ENCODE peak calls at places on chromosomes 1 and 21, in four cellular contexts. Q is GM12878, X is HCT116, N is K562. J is an unnamed sample.
A peak's percentile ranks its signal among the peaks of the same experiment; 100 is the strongest.

GRCh38 chr1:4424766-4425165 is 229.6 kb upstream of the AJAP1 start:
- DNase-seq in Q (no peak), X (no peak), N (no peak), J (no peak)

GRCh38 chr1:80258659-80259058 is 1252.1 kb upstream of the ADGRL4 start:
- DNase-seq in Q (no peak), X (no peak), N (no peak), J (no peak)

GRCh38 chr1:152995838-152996237 is 5.7 kb upstream of the SPRR3 start:
- DNase-seq in X (no peak), Q (no peak), N (no peak), J (no peak)

GRCh38 chr1:186985889-186986491 is 157.2 kb downstream of the PLA2G4A start:
- DNase-seq in Q (no peak), X (peak; percentile 38), N (peak; percentile 28), J (no peak)

GRCh38 chr21:44433791-44434567 is 21.3 kb upstream of the LRRC3 start:
- DNase-seq in Q (no peak), X (no peak), N (no peak), J (no peak)

GRCh38 chr1:89306273-89306672 is 33.6 kb upstream of the GBP5 start:
- DNase-seq in Q (no peak), X (no peak), N (no peak), J (no peak)

GRCh38 chr1:154716012-154716411 is 108.0 kb upstream of the ADAR start:
- DNase-seq in Q (no peak), N (no peak), X (no peak), J (no peak)

GRCh38 chr1:119475866-119476439 is 31.1 kb upstream of the HSD3B1 start:
- DNase-seq in X (peak; percentile 33), N (peak; percentile 62), Q (no peak), J (peak; percentile 46)

GRCh38 chr21:33518899-33519298 is 23.0 kb downstream of the GART start:
- DNase-seq in Q (no peak), X (no peak), N (no peak), J (no peak)

GRCh38 chr1:22128392-22128791 is 14.5 kb downstream of the WNT4 start:
- DNase-seq in Q (no peak), X (no peak), N (no peak), J (no peak)

GRCh38 chr1:17874231-17874630 is 119.1 kb downstream of the ACTL8 start:
- DNase-seq in X (no peak), Q (no peak), N (no peak), J (no peak)

GRCh38 chr1:245825128-245825901 is 670.5 kb downstream of the KIF26B start:
- DNase-seq in X (no peak), Q (no peak), N (no peak), J (no peak)

GRCh38 chr1:62311473-62311943 is 7.7 kb downstream of the KANK4 start:
- DNase-seq in X (no peak), N (no peak), Q (no peak), J (no peak)

GRCh38 chr1:8984990-8985389 is 39.3 kb downstream of the CA6 start:
- DNase-seq in X (no peak), Q (no peak), N (no peak), J (no peak)

GRCh38 chr21:39025198-39025597 is 158.1 kb downstream of the PSMG1 start:
- DNase-seq in Q (no peak), N (no peak), X (no peak), J (no peak)

GRCh38 chr1:150256549-150257341 is 829 bp upstream of the CA14 start:
- DNase-seq in X (no peak), N (no peak), Q (no peak), J (peak; percentile 70)

GRCh38 chr1:197224160-197224559 is 43.9 kb upstream of the CRB1 start:
- DNase-seq in Q (no peak), N (no peak), X (no peak), J (no peak)

GRCh38 chr1:6033986-6034749 is 11.5 kb upstream of the KCNAB2 start:
- DNase-seq in Q (no peak), N (peak; percentile 82), X (no peak), J (no peak)

GRCh38 chr1:32964461-32965250 is at the start of gene RNF19B:
- DNase-seq in Q (peak; percentile 77), N (peak; percentile 99), X (peak; percentile 85), J (peak; percentile 96)

GRCh38 chr1:119542492-119542946 is 35.5 kb downstream of the HSD3B1 start:
- DNase-seq in N (no peak), X (no peak), Q (no peak), J (no peak)

GRCh38 chr1:153525088-153525713 is 10.6 kb downstream of the S100A6 start:
- DNase-seq in X (no peak), Q (no peak), N (peak; percentile 14), J (no peak)

GRCh38 chr21:45078877-45079281 is 4.5 kb downstream of the ADARB1 start:
- DNase-seq in Q (no peak), N (no peak), X (no peak), J (no peak)

GRCh38 chr1:55078470-55078869 is 39.1 kb downstream of the PCSK9 start:
- DNase-seq in X (no peak), N (no peak), Q (no peak), J (no peak)

GRCh38 chr1:100360790-100361232 is 8.5 kb downstream of the CDC14A start:
- DNase-seq in X (no peak), N (peak; percentile 42), Q (no peak), J (no peak)

GRCh38 chr21:34022557-34023335 is 50.6 kb upstream of the MRPS6 start:
- DNase-seq in X (no peak), N (no peak), Q (no peak), J (no peak)

GRCh38 chr1:89703469-89703868 is 70.5 kb downstream of the LRRC8C start:
- DNase-seq in N (peak; percentile 62), X (no peak), Q (no peak), J (no peak)

GRCh38 chr1:84693009-84693408 is 2.7 kb upstream of the SSX2IP start:
- DNase-seq in Q (no peak), X (no peak), N (no peak), J (no peak)

GRCh38 chr1:30598571-30599114 is 124.7 kb downstream of the MATN1 start:
- DNase-seq in N (no peak), X (no peak), Q (no peak), J (no peak)

GRCh38 chr21:41365377-41366107 is 3.7 kb downstream of the MX2 start:
- DNase-seq in N (no peak), Q (no peak), X (no peak), J (no peak)

GRCh38 chr1:30373471-30374399 is 349.6 kb downstream of the MATN1 start:
- DNase-seq in X (no peak), N (no peak), Q (no peak), J (no peak)

GRCh38 chr1:212466913-212467650 is 34.4 kb downstream of the NENF start:
- DNase-seq in X (no peak), N (no peak), Q (no peak), J (no peak)

GRCh38 chr1:62981434-62981833 is 197.5 kb downstream of the ATG4C start:
- DNase-seq in N (no peak), X (no peak), Q (no peak), J (no peak)

GRCh38 chr1:112715264-112716053 is at the start of gene PPM1J:
- DNase-seq in X (peak; percentile 89), Q (peak; percentile 60), N (peak; percentile 100), J (peak; percentile 85)

GRCh38 chr1:24929091-24929875 is 793 bp downstream of the RUNX3 start:
- DNase-seq in N (no peak), Q (no peak), X (no peak), J (no peak)

GRCh38 chr1:121558514-121558913 is 373.7 kb downstream of the SRGAP2C start:
- DNase-seq in N (no peak), X (no peak), Q (no peak), J (no peak)

GRCh38 chr1:228282329-228283042 is 74.6 kb downstream of the OBSCN start:
- DNase-seq in N (no peak), X (no peak), Q (no peak), J (no peak)

GRCh38 chr1:228279722-228280105 is 71.9 kb downstream of the OBSCN start:
- DNase-seq in X (no peak), Q (no peak), N (no peak), J (no peak)

GRCh38 chr1:228281631-228282328 is 73.9 kb downstream of the OBSCN start:
- DNase-seq in X (no peak), N (no peak), Q (no peak), J (no peak)

GRCh38 chr1:228280106-228280901 is 72.5 kb downstream of the OBSCN start:
- DNase-seq in N (no peak), Q (no peak), X (no peak), J (no peak)

GRCh38 chr1:228280961-228281591 is 73.2 kb downstream of the OBSCN start:
- DNase-seq in X (no peak), N (no peak), Q (no peak), J (no peak)
- TF ChIP-seq EGR1 in X (no peak), N (no peak), Q (no peak), J (no peak)

GRCh38 chr1:208141793-208142192 is 102.4 kb downstream of the PLXNA2 start:
- DNase-seq in X (no peak), Q (no peak), N (no peak), J (no peak)
- TF ChIP-seq EGR1 in X (no peak), Q (no peak), N (no peak), J (no peak)

GRCh38 chr1:14369526-14370213 is 228.8 kb upstream of the KAZN start:
- DNase-seq in Q (no peak), X (no peak), N (no peak), J (no peak)

GRCh38 chr1:14372526-14372925 is 226.0 kb upstream of the KAZN start:
- DNase-seq in X (no peak), Q (no peak), N (no peak), J (no peak)

GRCh38 chr1:14377386-14377785 is 221.1 kb upstream of the KAZN start:
- DNase-seq in Q (no peak), X (no peak), N (no peak), J (no peak)

GRCh38 chr1:14367444-14367843 is 231.0 kb upstream of the KAZN start:
- DNase-seq in N (no peak), Q (no peak), X (no peak), J (no peak)

GRCh38 chr1:14371806-14372497 is 226.5 kb upstream of the KAZN start:
- DNase-seq in X (no peak), Q (no peak), N (no peak), J (no peak)
- TF ChIP-seq EGR1 in X (no peak), Q (no peak), N (no peak), J (no peak)

GRCh38 chr1:235093013-235093618 is 35.5 kb downstream of the TOMM20 start:
- DNase-seq in X (no peak), Q (no peak), N (peak; percentile 51), J (no peak)
- TF ChIP-seq EGR1 in X (no peak), Q (no peak), N (no peak), J (no peak)

DNA sequence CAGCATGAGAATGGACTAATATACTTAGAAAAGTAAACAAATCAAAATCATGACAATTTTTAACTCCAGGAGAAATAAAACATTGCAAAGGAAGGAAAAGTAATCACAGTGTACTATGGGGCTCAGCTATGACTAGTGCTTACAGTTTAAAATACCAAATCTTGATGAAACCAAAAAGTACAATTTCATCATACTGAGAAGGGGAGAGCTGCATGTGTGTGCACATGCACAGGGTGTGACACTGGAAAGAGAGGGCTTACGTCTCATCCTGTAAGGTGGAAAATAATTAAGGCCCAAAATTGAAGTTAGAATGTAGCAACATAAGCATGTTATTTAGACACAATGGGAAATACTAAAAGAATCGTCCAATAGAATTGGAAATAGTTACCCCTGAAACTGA is 64.6 kb downstream of the OMA1 start:
- DNase-seq in X (no peak), Q (no peak), N (no peak), J (no peak)
- TF ChIP-seq EGR1 in X (no peak), Q (no peak), N (no peak), J (no peak)